ENCODE peak calls at places on chromosome 15, in nine cellular contexts. A, Z, Q, G, C, N, M, Y and L are unnamed samples.

GRCh38 chr15:73575636-73576247 is 57.4 kb downstream of the NPTN start:
- DNase-seq in Q (no peak), A (peak; percentile 71), M (peak; percentile 44), G (no peak), Z (peak; percentile 70), C (peak; percentile 63), Y (no peak), N (peak; percentile 67), L (no peak)

GRCh38 chr15:47588968-47589367 is 128.3 kb upstream of the SEMA6D start:
- DNase-seq in A (no peak), G (no peak), Q (no peak), C (no peak), N (no peak), Z (no peak), Y (no peak), M (no peak), L (no peak)

GRCh38 chr15:66224946-66225345 is 28.6 kb downstream of the MEGF11 start:
- DNase-seq in M (peak; percentile 47), N (no peak), C (no peak), G (no peak), Z (peak; percentile 68), A (peak; percentile 37), Y (peak; percentile 35), Q (no peak), L (no peak)

GRCh38 chr15:77506311-77507150 is 85.8 kb downstream of the HMG20A start:
- DNase-seq in A (peak; percentile 64), Q (no peak), M (peak; percentile 59), C (peak; percentile 58), G (peak; percentile 75), N (peak; percentile 86), Y (no peak), Z (peak; percentile 83), L (no peak)

GRCh38 chr15:68725736-68726135 is 95.0 kb downstream of the ANP32A start:
- DNase-seq in N (peak; percentile 71), A (peak; percentile 34), Y (no peak), C (peak; percentile 24), G (peak; percentile 78), Z (no peak), Q (no peak), M (no peak), L (no peak)

GRCh38 chr15:24054547-24055245 is 367.6 kb upstream of the NDN start:
- DNase-seq in N (no peak), C (no peak), M (peak; percentile 61), Y (no peak), Z (no peak), G (no peak), A (peak; percentile 72), Q (no peak), L (no peak)

GRCh38 chr15:90871716-90872480 is 3.5 kb downstream of the FURIN start:
- DNase-seq in M (peak; percentile 62), C (no peak), Z (no peak), Y (no peak), A (no peak), N (no peak), G (no peak), Q (no peak), L (no peak)

GRCh38 chr15:100891316-100892012 is 11.8 kb downstream of the ALDH1A3 start:
- DNase-seq in Q (no peak), Z (no peak), A (no peak), M (no peak), G (no peak), Y (peak; percentile 61), C (no peak), N (no peak), L (no peak)

GRCh38 chr15:85137507-85138175 is 156.0 kb downstream of the PDE8A start:
- DNase-seq in Z (no peak), N (no peak), G (no peak), Q (no peak), C (no peak), Y (no peak), M (no peak), A (no peak), L (no peak)

GRCh38 chr15:77025471-77025901 is 30.6 kb downstream of the PSTPIP1 start:
- DNase-seq in Y (peak; percentile 23), Q (no peak), C (no peak), N (peak; percentile 37), G (peak; percentile 48), M (no peak), A (peak; percentile 8), Z (no peak), L (peak; percentile 62)

GRCh38 chr15:31045606-31046005 is 54.2 kb upstream of the MTMR10 start:
- DNase-seq in C (no peak), Z (no peak), A (no peak), N (no peak), G (no peak), M (no peak), Y (no peak), Q (no peak), L (no peak)

GRCh38 chr15:70083423-70083822 is 14.3 kb downstream of the TLE3 start:
- DNase-seq in C (no peak), N (no peak), G (no peak), Q (no peak), M (no peak), Y (no peak), A (no peak), Z (no peak), L (no peak)

DNA sequence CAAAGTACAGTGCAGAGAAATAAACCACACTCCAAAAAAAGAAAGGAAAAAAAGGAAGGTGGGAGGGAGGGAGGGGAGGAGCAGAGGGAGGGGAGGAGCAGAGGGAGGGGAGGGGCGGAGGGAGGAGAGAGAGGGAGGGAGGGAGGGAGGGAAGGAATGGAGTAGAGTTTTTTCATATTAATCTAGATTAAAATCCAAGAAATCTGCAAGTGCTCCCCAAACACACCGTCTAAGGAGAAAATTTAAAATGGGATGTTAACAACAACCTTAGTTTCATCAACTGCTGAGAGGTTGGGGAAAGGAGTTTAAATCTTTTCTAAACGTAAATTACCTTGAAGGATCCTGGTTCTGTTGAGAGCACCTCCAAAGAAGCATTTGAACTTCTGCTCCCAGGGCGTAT is 6.6 kb downstream of the FSIP1 start:
- DNase-seq in C (no peak), G (no peak), Q (no peak), A (no peak), Y (no peak), N (no peak), M (no peak), Z (no peak), L (no peak)
- TF ChIP-seq CTCF in C (no peak), G (no peak), Q (no peak), A (no peak), Y (no peak), N (no peak), M (no peak), Z (no peak), L (no peak)

GRCh38 chr15:89363770-89364169 is 29.1 kb upstream of the POLG start:
- DNase-seq in C (no peak), Q (no peak), A (no peak), Z (no peak), M (no peak), G (no peak), N (no peak), Y (no peak), L (no peak)
- H3K4me3 ChIP-seq in C (no peak overlapping the region), Q (no peak overlapping the region), A (no peak overlapping the region), Z (no peak overlapping the region), M (no peak overlapping the region), G (no peak overlapping the region), N (no peak overlapping the region), Y (peak overlapping the region; percentile 56), L (no peak overlapping the region)

GRCh38 chr15:57298843-57299550 is 77.3 kb upstream of the CGNL1 start:
- DNase-seq in N (no peak), Y (no peak), A (no peak), G (no peak), C (no peak), Z (no peak), Q (no peak), M (no peak), L (no peak)

GRCh38 chr15:57298204-57298603 is 78.1 kb upstream of the CGNL1 start:
- DNase-seq in N (no peak), Y (no peak), G (no peak), Q (peak; percentile 32), Z (no peak), A (no peak), M (no peak), C (no peak), L (no peak)

GRCh38 chr15:57297163-57297593 is 79.1 kb upstream of the CGNL1 start:
- DNase-seq in G (no peak), Q (no peak), Z (no peak), Y (no peak), M (no peak), N (no peak), C (no peak), A (no peak), L (no peak)

GRCh38 chr15:57297630-57298029 is 78.7 kb upstream of the CGNL1 start:
- DNase-seq in M (no peak), G (no peak), Y (no peak), Q (no peak), Z (no peak), C (no peak), A (no peak), N (no peak), L (no peak)

GRCh38 chr15:57296473-57297162 is 79.7 kb upstream of the CGNL1 start:
- DNase-seq in M (no peak), C (no peak), N (no peak), Z (no peak), A (no peak), Q (no peak), Y (no peak), G (no peak), L (no peak)
- H3K27ac ChIP-seq in M (no peak overlapping the region), C (peak overlapping the region; percentile 54), N (no peak overlapping the region), Z (no peak overlapping the region), A (peak overlapping the region; percentile 25), Q (no peak overlapping the region), Y (no peak overlapping the region), G (no peak overlapping the region), L (no peak overlapping the region)

DNA sequence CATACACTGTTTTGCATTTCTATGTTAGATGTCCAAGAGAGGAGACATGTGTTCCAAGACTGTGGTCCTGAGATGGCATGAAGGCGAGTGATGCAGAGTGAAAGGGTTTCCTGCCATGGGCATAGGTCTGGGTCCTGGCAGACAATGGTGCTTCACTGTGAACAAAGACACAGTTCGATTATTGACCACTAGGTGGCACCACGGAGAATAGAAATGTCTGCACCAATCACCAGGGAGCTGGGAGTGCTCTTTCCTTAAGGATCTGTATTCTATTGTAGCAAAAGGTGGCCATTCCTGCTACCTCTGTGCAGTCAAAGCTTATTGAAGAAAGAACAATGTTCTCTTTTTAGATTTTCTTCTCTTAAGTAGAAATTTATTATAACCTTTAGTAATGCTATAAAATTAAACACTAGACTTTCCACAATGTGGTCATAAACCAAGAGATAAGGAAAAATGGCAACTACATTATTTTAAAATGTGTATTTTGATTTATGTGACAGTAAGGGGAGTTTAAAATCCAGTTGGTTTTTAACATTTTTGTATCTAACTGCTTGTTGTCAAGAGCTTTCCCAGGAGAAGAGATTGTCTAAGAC is 88.7 kb downstream of the GABRG3 start:
- DNase-seq in Q (no peak), Y (no peak), Z (no peak), C (no peak), N (no peak), G (no peak), A (peak; percentile 42), M (no peak), L (no peak)
- TF ChIP-seq CTCF in Q (peak; percentile 53), Y (peak; percentile 71), Z (peak; percentile 66), C (peak; percentile 22), N (peak; percentile 52), G (peak; percentile 36), A (peak; percentile 28), M (peak; percentile 48), L (no peak)